ENCODE peak calls at places on chromosome 15, in four cellular contexts. One of them, this sample, is unnamed. For H3K4me1, the result is how much of the 10 kb centered on the place peaks cover.

GRCh38 chr15:72534522-72534921 is 60.4 kb downstream of the ARIH1 start:
- DNase-seq in H9: no peak
- DNase-seq in tibial artery: no peak
- DNase-seq in upper lobe of left lung: no peak
- DNase-seq in this sample: no peak

GRCh38 chr15:74873756-74874424 is 725 bp upstream of the SCAMP2 start:
- DNase-seq in H9: no peak
- DNase-seq in tibial artery: no peak
- DNase-seq in upper lobe of left lung: peak
- DNase-seq in this sample: no peak

GRCh38 chr15:50816191-50816590 is 50.7 kb upstream of the SPPL2A start:
- DNase-seq in upper lobe of left lung: peak
- DNase-seq in tibial artery: no peak
- DNase-seq in H9: no peak
- DNase-seq in this sample: no peak

GRCh38 chr15:45126535-45127158 is 3.0 kb downstream of the DUOXA1 start:
- DNase-seq in H9: no peak
- DNase-seq in tibial artery: no peak
- DNase-seq in upper lobe of left lung: no peak
- DNase-seq in this sample: no peak

GRCh38 chr15:99749386-99749785 is 16.1 kb upstream of the LYSMD4 start:
- DNase-seq in H9: no peak
- DNase-seq in upper lobe of left lung: peak
- DNase-seq in tibial artery: no peak
- DNase-seq in this sample: no peak

GRCh38 chr15:52499506-52499905 is 29.2 kb downstream of the MYO5A start:
- DNase-seq in tibial artery: no peak
- DNase-seq in H9: no peak
- DNase-seq in upper lobe of left lung: no peak
- DNase-seq in this sample: no peak

GRCh38 chr15:66105286-66105984 is 148.1 kb downstream of the MEGF11 start:
- DNase-seq in tibial artery: no peak
- DNase-seq in upper lobe of left lung: no peak
- DNase-seq in H9: no peak
- DNase-seq in this sample: no peak

GRCh38 chr15:66774001-66774814 is 72.2 kb downstream of the SMAD6 start:
- DNase-seq in H9: peak
- DNase-seq in tibial artery: peak
- DNase-seq in upper lobe of left lung: peak
- DNase-seq in this sample: peak

GRCh38 chr15:95459288-95459687 is 871.2 kb upstream of the NR2F2 start:
- DNase-seq in tibial artery: no peak
- DNase-seq in upper lobe of left lung: no peak
- DNase-seq in H9: no peak
- DNase-seq in this sample: no peak

GRCh38 chr15:61101543-61101942 is 127.6 kb downstream of the RORA start:
- DNase-seq in H9: no peak
- DNase-seq in upper lobe of left lung: no peak
- DNase-seq in tibial artery: no peak
- DNase-seq in this sample: no peak

GRCh38 chr15:85329561-85330421 is 50.6 kb upstream of the AKAP13 start:
- DNase-seq in tibial artery: peak
- DNase-seq in H9: no peak
- DNase-seq in upper lobe of left lung: peak
- DNase-seq in this sample: no peak

GRCh38 chr15:44034933-44035624 is 160.0 kb downstream of the FRMD5 start:
- DNase-seq in upper lobe of left lung: no peak
- DNase-seq in tibial artery: peak
- DNase-seq in H9: no peak
- DNase-seq in this sample: no peak

GRCh38 chr15:97992831-97993230 is 32.3 kb downstream of the ARRDC4 start:
- DNase-seq in tibial artery: no peak
- DNase-seq in upper lobe of left lung: no peak
- DNase-seq in H9: no peak
- DNase-seq in this sample: no peak

GRCh38 chr15:97993310-97993738 is 32.8 kb downstream of the ARRDC4 start:
- DNase-seq in tibial artery: no peak
- DNase-seq in upper lobe of left lung: no peak
- DNase-seq in H9: no peak
- DNase-seq in this sample: peak

GRCh38 chr15:97998307-97999071 is 38.0 kb downstream of the ARRDC4 start:
- DNase-seq in H9: no peak
- DNase-seq in upper lobe of left lung: no peak
- DNase-seq in tibial artery: no peak
- DNase-seq in this sample: no peak

GRCh38 chr15:97995192-97995591 is 34.7 kb downstream of the ARRDC4 start:
- DNase-seq in tibial artery: no peak
- DNase-seq in upper lobe of left lung: no peak
- DNase-seq in H9: no peak
- DNase-seq in this sample: no peak

GRCh38 chr15:97995881-97996603 is 35.5 kb downstream of the ARRDC4 start:
- DNase-seq in tibial artery: no peak
- DNase-seq in upper lobe of left lung: no peak
- DNase-seq in H9: peak
- DNase-seq in this sample: no peak
- H3K4me1 ChIP-seq in tibial artery: under half
- H3K4me1 ChIP-seq in upper lobe of left lung: under half
- H3K4me1 ChIP-seq in H9: under half
- H3K4me1 ChIP-seq in this sample: under half

DNA sequence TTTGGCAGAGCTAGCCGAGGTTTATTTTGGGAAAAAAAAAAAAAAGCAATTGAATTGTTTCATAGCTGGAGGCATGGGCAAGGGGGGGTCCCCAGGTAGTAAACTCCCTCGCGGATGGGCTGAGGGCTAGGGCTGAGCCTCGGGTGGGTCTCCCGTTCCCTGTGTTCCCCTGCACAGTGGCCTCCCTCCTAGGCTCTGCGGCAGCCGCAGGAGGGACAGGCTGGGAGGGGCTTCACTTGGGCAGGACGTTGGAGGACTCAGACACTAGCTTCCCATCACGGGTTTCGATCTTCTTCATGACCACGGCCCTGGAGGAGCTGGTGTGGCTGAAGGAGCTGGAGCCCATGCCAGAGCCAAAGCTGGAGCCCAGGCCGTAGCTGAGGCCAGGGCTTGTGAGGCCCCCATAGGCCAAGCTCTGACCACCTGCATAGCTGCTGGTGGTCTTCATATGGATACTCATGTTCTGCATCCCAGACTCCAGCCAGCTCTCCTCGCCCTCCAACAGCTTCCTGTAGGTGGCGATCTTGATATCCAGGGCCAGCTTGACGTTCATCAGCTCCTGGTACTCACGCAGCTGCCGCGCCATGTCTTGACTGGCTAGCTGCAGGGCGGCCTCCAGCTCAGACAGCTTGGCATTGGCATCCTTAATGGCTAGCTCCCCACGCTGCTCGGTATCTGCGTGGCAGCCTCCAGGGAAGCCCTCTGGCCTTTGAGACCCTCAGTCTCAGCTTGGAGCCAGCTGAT is 64.0 kb upstream of the CDAN1 start:
- DNase-seq in tibial artery: no peak
- DNase-seq in upper lobe of left lung: no peak
- DNase-seq in H9: peak
- DNase-seq in this sample: no peak
- TF ChIP-seq CTCF in tibial artery: no peak
- TF ChIP-seq CTCF in upper lobe of left lung: no peak
- TF ChIP-seq CTCF in H9: peak
- TF ChIP-seq CTCF in this sample: no peak

GRCh38 chr15:101481917-101482525 is 7.5 kb downstream of the PCSK6 start:
- DNase-seq in tibial artery: no peak
- DNase-seq in upper lobe of left lung: no peak
- DNase-seq in H9: no peak
- DNase-seq in this sample: no peak
- H3K27ac ChIP-seq in tibial artery: no peak
- H3K27ac ChIP-seq in upper lobe of left lung: no peak
- H3K27ac ChIP-seq in H9: no peak
- H3K27ac ChIP-seq in this sample: peak

DNA sequence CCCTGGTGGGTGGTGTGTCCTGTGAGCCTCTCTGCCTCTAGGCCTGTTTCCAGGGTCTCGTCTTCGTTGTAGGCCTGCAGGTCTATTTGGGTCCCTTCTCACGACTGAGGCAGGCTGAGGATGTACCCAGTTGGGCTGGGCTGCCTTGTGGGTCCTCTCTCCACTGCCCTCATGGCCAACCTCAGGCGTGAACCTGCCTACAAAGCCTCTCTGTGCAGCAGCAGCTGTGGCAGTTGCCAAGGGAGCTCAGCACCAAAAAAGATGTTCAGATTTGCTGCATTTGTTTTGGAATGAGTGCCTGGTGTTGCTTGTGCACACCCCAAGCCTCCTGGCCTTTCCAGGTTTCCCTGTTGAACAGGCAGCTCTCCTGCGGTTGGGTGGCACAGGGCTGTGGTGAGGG is 13.4 kb downstream of the KLF13 start:
- DNase-seq in upper lobe of left lung: no peak
- DNase-seq in H9: no peak
- DNase-seq in tibial artery: no peak
- DNase-seq in this sample: no peak
- H3K4me1 ChIP-seq in upper lobe of left lung: half or more
- H3K4me1 ChIP-seq in H9: under half
- H3K4me1 ChIP-seq in tibial artery: under half
- H3K4me1 ChIP-seq in this sample: half or more